ENCODE peak calls at places on chromosome 22, in nine cellular contexts. Z, D, X, Q, E, T, K, N and S are unnamed samples.

GRCh38 chr22:50595189-50595588 is 5.4 kb upstream of the MAPK8IP2 start:
- DNase-seq in D (no peak), K (no peak), X (no peak), Z (no peak), T (peak; percentile 7), Q (no peak), N (no peak), E (no peak), S (no peak)

GRCh38 chr22:46444390-46444854 is 93.0 kb downstream of the CELSR1 start:
- DNase-seq in E (no peak), Z (no peak), T (no peak), K (no peak), N (no peak), X (no peak), D (no peak), Q (no peak), S (no peak)

GRCh38 chr22:23376256-23376655 is 195.9 kb downstream of the BCR start:
- DNase-seq in Z (peak; percentile 34), K (peak; percentile 31), Q (no peak), D (no peak), T (no peak), X (no peak), E (peak; percentile 72), N (peak; percentile 9), S (no peak)

GRCh38 chr22:49658902-49659280 is 168.8 kb downstream of the BRD1 start:
- DNase-seq in T (no peak), N (no peak), X (no peak), K (no peak), Q (no peak), E (no peak), D (no peak), Z (no peak), S (no peak)

GRCh38 chr22:36367066-36367465 is 20.7 kb downstream of the MYH9 start:
- DNase-seq in E (no peak), T (no peak), K (no peak), Z (no peak), N (no peak), Q (no peak), X (no peak), D (no peak), S (no peak)

GRCh38 chr22:44869196-44869595 is 116.8 kb downstream of the ARHGAP8 start:
- DNase-seq in E (no peak), Q (no peak), Z (no peak), N (no peak), X (no peak), T (no peak), K (no peak), D (no peak), S (no peak)

GRCh38 chr22:39610246-39610645 is 39.7 kb downstream of the CACNA1I start:
- DNase-seq in Z (no peak), K (no peak), X (no peak), N (no peak), E (no peak), T (no peak), D (no peak), Q (no peak), S (no peak)

GRCh38 chr22:44658371-44658953 is 43.5 kb upstream of the PRR5 start:
- DNase-seq in X (peak; percentile 37), N (no peak), D (peak; percentile 53), E (no peak), Q (no peak), Z (no peak), K (peak; percentile 30), T (peak; percentile 61), S (peak; percentile 79)

GRCh38 chr22:45200862-45201511 is 37.3 kb downstream of the NUP50 start:
- DNase-seq in T (peak; percentile 75), X (no peak), K (no peak), E (no peak), Z (no peak), D (no peak), Q (no peak), N (no peak), S (no peak)

GRCh38 chr22:33835196-33835788 is 85.0 kb downstream of the LARGE1 start:
- DNase-seq in N (no peak), Z (no peak), E (no peak), X (no peak), K (no peak), Q (no peak), T (no peak), D (no peak), S (no peak)

GRCh38 chr22:22878801-22879674 is 8.6 kb upstream of the IGLL5 start:
- DNase-seq in E (peak; percentile 13), T (no peak), Z (no peak), K (no peak), D (no peak), N (no peak), X (no peak), Q (no peak), S (no peak)

GRCh38 chr22:37808294-37808657 is 542 bp downstream of the GCAT start:
- DNase-seq in D (no peak), K (peak; percentile 48), T (no peak), Z (no peak), Q (no peak), X (no peak), N (no peak), E (no peak), S (no peak)